ENCODE peak calls at places on chromosome 9, in six cellular contexts. One of them, this sample, is unnamed.

GRCh38 chr9:8071445-8071798 is 271.8 kb upstream of the DMAC1 start:
- DNase-seq in GM12878: no peak
- DNase-seq in tibial nerve: no peak
- DNase-seq in stomach: no peak
- DNase-seq in HepG2: no peak
- DNase-seq in H1: no peak
- DNase-seq in this sample: no peak

GRCh38 chr9:122053056-122053455 is 40.1 kb downstream of the TTLL11 start:
- DNase-seq in GM12878: no peak
- DNase-seq in tibial nerve: no peak
- DNase-seq in stomach: no peak
- DNase-seq in HepG2: no peak
- DNase-seq in H1: no peak
- DNase-seq in this sample: no peak

GRCh38 chr9:131485206-131485605 is 17.5 kb upstream of the POMT1 start:
- DNase-seq in GM12878: no peak
- DNase-seq in tibial nerve: no peak
- DNase-seq in stomach: no peak
- DNase-seq in HepG2: no peak
- DNase-seq in H1: no peak
- DNase-seq in this sample: no peak

GRCh38 chr9:119861801-119862200 is 492.6 kb upstream of the BRINP1 start:
- DNase-seq in GM12878: no peak
- DNase-seq in tibial nerve: no peak
- DNase-seq in stomach: no peak
- DNase-seq in HepG2: no peak
- DNase-seq in H1: no peak
- DNase-seq in this sample: no peak

GRCh38 chr9:133525677-133526076 is 918 bp upstream of the MYMK start:
- DNase-seq in GM12878: no peak
- DNase-seq in tibial nerve: no peak
- DNase-seq in stomach: no peak
- DNase-seq in HepG2: no peak
- DNase-seq in H1: no peak
- DNase-seq in this sample: no peak

GRCh38 chr9:87944687-87945086 is 26.9 kb downstream of the SPATA31C1 start:
- DNase-seq in GM12878: no peak
- DNase-seq in tibial nerve: no peak
- DNase-seq in stomach: no peak
- DNase-seq in HepG2: no peak
- DNase-seq in H1: no peak
- DNase-seq in this sample: no peak

GRCh38 chr9:468766-469496 is 254.3 kb downstream of the DOCK8 start:
- DNase-seq in GM12878: peak; percentile 5
- DNase-seq in tibial nerve: no peak
- DNase-seq in stomach: no peak
- DNase-seq in HepG2: no peak
- DNase-seq in H1: no peak
- DNase-seq in this sample: no peak

GRCh38 chr9:91465420-91465819 is 41.8 kb upstream of the NFIL3 start:
- DNase-seq in GM12878: no peak
- DNase-seq in tibial nerve: no peak
- DNase-seq in stomach: no peak
- DNase-seq in HepG2: no peak
- DNase-seq in H1: no peak
- DNase-seq in this sample: no peak

GRCh38 chr9:136525841-136526499 is 19.9 kb downstream of the NOTCH1 start:
- DNase-seq in GM12878: no peak
- DNase-seq in tibial nerve: no peak
- DNase-seq in stomach: peak; percentile 38
- DNase-seq in HepG2: peak; percentile 68
- DNase-seq in H1: no peak
- DNase-seq in this sample: peak; percentile 88

DNA sequence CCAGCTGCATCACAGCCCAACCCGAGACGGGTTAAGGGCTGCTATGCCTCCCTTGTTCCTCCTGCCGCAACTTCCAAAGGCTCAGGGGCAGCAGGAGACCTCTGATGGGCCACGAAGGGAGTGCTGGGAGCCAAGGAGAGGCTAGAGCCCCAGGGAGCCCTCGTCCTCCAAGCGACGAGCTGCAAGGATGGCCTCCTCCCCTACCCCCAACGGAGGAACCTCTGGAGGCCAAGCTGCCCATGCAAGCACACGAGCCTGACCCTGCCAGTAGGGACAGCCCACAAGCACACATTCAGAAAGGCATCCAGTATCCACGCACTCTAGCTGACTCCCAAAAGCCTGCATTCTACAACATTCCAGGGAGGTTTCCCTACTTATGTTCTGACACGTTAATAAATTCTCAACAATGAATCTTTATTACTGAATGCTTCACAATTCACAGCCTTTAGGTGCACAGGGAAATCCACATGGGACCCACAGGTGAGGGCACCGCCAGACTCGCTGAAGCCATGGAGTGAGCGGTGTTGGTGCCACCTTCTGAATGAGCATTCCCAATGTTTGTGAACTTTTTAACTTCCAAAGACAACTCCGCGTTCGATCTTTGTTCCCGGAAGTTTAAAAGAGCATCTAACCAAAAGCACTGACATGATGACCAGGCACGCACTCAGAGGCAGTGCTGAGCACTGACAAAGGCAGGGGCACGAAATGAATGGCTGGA is 28.7 kb downstream of the IPPK start:
- DNase-seq in GM12878: no peak
- DNase-seq in tibial nerve: no peak
- DNase-seq in stomach: peak; percentile 13
- DNase-seq in HepG2: no peak
- DNase-seq in H1: no peak
- DNase-seq in this sample: peak; percentile 47
- H3K36me3 ChIP-seq in GM12878: peaks cover 15% of the 10 kb centered on the region
- H3K36me3 ChIP-seq in tibial nerve: peaks cover 100% of the 10 kb centered on the region
- H3K36me3 ChIP-seq in stomach: peaks cover 66% of the 10 kb centered on the region
- H3K36me3 ChIP-seq in HepG2: peaks cover 79% of the 10 kb centered on the region
- H3K36me3 ChIP-seq in H1: peaks cover 15% of the 10 kb centered on the region
- H3K36me3 ChIP-seq in this sample: peaks cover 14% of the 10 kb centered on the region

GRCh38 chr9:75087824-75088645 is at the start of the genes NMRK1 and OSTF1:
- DNase-seq in GM12878: peak; percentile 64
- DNase-seq in tibial nerve: peak; percentile 83
- DNase-seq in stomach: peak; percentile 97
- DNase-seq in HepG2: peak; percentile 86
- DNase-seq in H1: peak; percentile 81
- DNase-seq in this sample: peak; percentile 97
- TF ChIP-seq EP300 in GM12878: no peak
- TF ChIP-seq EP300 in tibial nerve: no peak
- TF ChIP-seq EP300 in stomach: no peak
- TF ChIP-seq EP300 in HepG2: peak; percentile 17
- TF ChIP-seq EP300 in H1: no peak
- TF ChIP-seq EP300 in this sample: no peak

DNA sequence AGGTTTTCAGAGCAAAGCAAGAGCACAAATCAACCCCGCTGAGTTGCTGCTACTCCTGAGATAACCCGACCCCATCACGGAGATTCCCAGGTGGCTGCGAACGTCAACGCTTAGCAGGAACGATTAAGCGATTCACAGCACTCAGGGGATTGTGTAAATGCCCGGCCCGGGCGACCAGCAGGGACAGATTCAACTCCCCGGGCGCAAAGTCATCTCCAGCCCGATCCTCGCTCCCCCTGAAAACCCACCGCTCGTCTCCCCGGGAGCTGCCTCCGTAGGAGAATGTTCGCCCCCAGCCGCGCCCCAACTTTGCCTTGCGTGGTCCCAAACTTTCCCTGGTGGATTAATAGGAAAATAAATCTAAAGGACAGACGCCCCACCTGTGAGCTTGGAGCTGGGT is 685 bp downstream of the SLC24A2 start:
- DNase-seq in GM12878: no peak
- DNase-seq in tibial nerve: no peak
- DNase-seq in stomach: no peak
- DNase-seq in HepG2: no peak
- DNase-seq in H1: no peak
- DNase-seq in this sample: no peak
- H3K4me3 ChIP-seq in GM12878: no peak overlapping the region
- H3K4me3 ChIP-seq in tibial nerve: no peak overlapping the region
- H3K4me3 ChIP-seq in stomach: no peak overlapping the region
- H3K4me3 ChIP-seq in HepG2: no peak overlapping the region
- H3K4me3 ChIP-seq in H1: peak overlapping the region; percentile 76
- H3K4me3 ChIP-seq in this sample: peak overlapping the region; percentile 33

GRCh38 chr9:86009133-86009532 is 68.2 kb downstream of the NAA35 start:
- DNase-seq in GM12878: no peak
- DNase-seq in tibial nerve: no peak
- DNase-seq in stomach: no peak
- DNase-seq in HepG2: no peak
- DNase-seq in H1: no peak
- DNase-seq in this sample: no peak
- H3K36me3 ChIP-seq in GM12878: peaks cover 20% of the 10 kb centered on the region
- H3K36me3 ChIP-seq in tibial nerve: peaks cover 90% of the 10 kb centered on the region
- H3K36me3 ChIP-seq in stomach: peaks cover 34% of the 10 kb centered on the region
- H3K36me3 ChIP-seq in HepG2: peaks cover 62% of the 10 kb centered on the region
- H3K36me3 ChIP-seq in H1: peaks cover 53% of the 10 kb centered on the region
- H3K36me3 ChIP-seq in this sample: peaks cover 11% of the 10 kb centered on the region